ENCODE peak calls at places on chromosomes 7 and 10, in seven cellular contexts. One of them, this sample, is unnamed.
A peak's percentile ranks its signal among the peaks of the same experiment; 100 is the strongest.

GRCh38 chr10:5983813-5984212 is 6.5 kb upstream of the IL15RA start:
- DNase-seq in amniotic stem cell: no peak
- DNase-seq in midbrain: no peak
- DNase-seq in colonic mucosa: no peak
- DNase-seq in M059J: no peak
- DNase-seq in GM23248: no peak
- DNase-seq in breast epithelium: no peak
- DNase-seq in this sample: no peak

GRCh38 chr10:5888843-5889623 is 660 bp downstream of the ANKRD16 start:
- DNase-seq in amniotic stem cell: no peak
- DNase-seq in midbrain: no peak
- DNase-seq in colonic mucosa: peak; percentile 37
- DNase-seq in M059J: peak; percentile 13
- DNase-seq in GM23248: peak; percentile 66
- DNase-seq in breast epithelium: no peak
- DNase-seq in this sample: no peak

GRCh38 chr10:109732254-109732653 is 191.1 kb downstream of the XPNPEP1 start:
- DNase-seq in amniotic stem cell: no peak
- DNase-seq in midbrain: no peak
- DNase-seq in colonic mucosa: no peak
- DNase-seq in M059J: no peak
- DNase-seq in GM23248: no peak
- DNase-seq in breast epithelium: no peak
- DNase-seq in this sample: no peak

GRCh38 chr7:46696741-46697140 is 775.7 kb upstream of the IGFBP3 start:
- DNase-seq in amniotic stem cell: no peak
- DNase-seq in midbrain: no peak
- DNase-seq in colonic mucosa: no peak
- DNase-seq in M059J: no peak
- DNase-seq in GM23248: no peak
- DNase-seq in breast epithelium: no peak
- DNase-seq in this sample: peak; percentile 64

GRCh38 chr7:152925412-152926147 is 166.0 kb downstream of the ACTR3B start:
- DNase-seq in amniotic stem cell: no peak
- DNase-seq in midbrain: no peak
- DNase-seq in colonic mucosa: no peak
- DNase-seq in M059J: no peak
- DNase-seq in GM23248: no peak
- DNase-seq in breast epithelium: no peak
- DNase-seq in this sample: no peak

GRCh38 chr7:150803161-150803860 is 2.7 kb downstream of the TMEM176A start:
- DNase-seq in amniotic stem cell: no peak
- DNase-seq in midbrain: no peak
- DNase-seq in colonic mucosa: peak; percentile 58
- DNase-seq in M059J: no peak
- DNase-seq in GM23248: no peak
- DNase-seq in breast epithelium: no peak
- DNase-seq in this sample: no peak

GRCh38 chr7:28263622-28264266 is 83.1 kb upstream of the JAZF1 start:
- DNase-seq in amniotic stem cell: no peak
- DNase-seq in midbrain: no peak
- DNase-seq in colonic mucosa: peak; percentile 45
- DNase-seq in M059J: no peak
- DNase-seq in GM23248: no peak
- DNase-seq in breast epithelium: no peak
- DNase-seq in this sample: no peak

GRCh38 chr7:134454277-134454676 is 4.6 kb downstream of the AKR1B1 start:
- DNase-seq in amniotic stem cell: no peak
- DNase-seq in midbrain: peak; percentile 5
- DNase-seq in colonic mucosa: no peak
- DNase-seq in M059J: no peak
- DNase-seq in GM23248: no peak
- DNase-seq in breast epithelium: no peak
- DNase-seq in this sample: no peak

GRCh38 chr10:71131508-71132088 is 80.8 kb upstream of the UNC5B start:
- DNase-seq in amniotic stem cell: no peak
- DNase-seq in midbrain: no peak
- DNase-seq in colonic mucosa: no peak
- DNase-seq in M059J: no peak
- DNase-seq in GM23248: no peak
- DNase-seq in breast epithelium: no peak
- DNase-seq in this sample: no peak

GRCh38 chr7:5643280-5643679 is 138.2 kb downstream of the RNF216 start:
- DNase-seq in amniotic stem cell: no peak
- DNase-seq in midbrain: no peak
- DNase-seq in colonic mucosa: no peak
- DNase-seq in M059J: peak; percentile 68
- DNase-seq in GM23248: no peak
- DNase-seq in breast epithelium: no peak
- DNase-seq in this sample: no peak

GRCh38 chr7:134724606-134725005 is 54.8 kb upstream of the CALD1 start:
- DNase-seq in amniotic stem cell: no peak
- DNase-seq in midbrain: no peak
- DNase-seq in colonic mucosa: no peak
- DNase-seq in M059J: no peak
- DNase-seq in GM23248: peak; percentile 70
- DNase-seq in breast epithelium: no peak
- DNase-seq in this sample: peak; percentile 49

GRCh38 chr7:151687523-151688235 is 168.0 kb upstream of the RHEB start:
- DNase-seq in amniotic stem cell: peak; percentile 81
- DNase-seq in midbrain: no peak
- DNase-seq in colonic mucosa: no peak
- DNase-seq in M059J: peak; percentile 100
- DNase-seq in GM23248: peak; percentile 96
- DNase-seq in breast epithelium: peak; percentile 79
- DNase-seq in this sample: no peak

GRCh38 chr7:100022621-100023020 is 7.2 kb downstream of the ZKSCAN1 start:
- DNase-seq in amniotic stem cell: no peak
- DNase-seq in midbrain: no peak
- DNase-seq in colonic mucosa: peak; percentile 88
- DNase-seq in M059J: no peak
- DNase-seq in GM23248: no peak
- DNase-seq in breast epithelium: peak; percentile 89
- DNase-seq in this sample: no peak

GRCh38 chr7:128322040-128322643 is 21.6 kb downstream of the RBM28 start:
- DNase-seq in amniotic stem cell: peak; percentile 21
- DNase-seq in midbrain: peak; percentile 11
- DNase-seq in colonic mucosa: no peak
- DNase-seq in M059J: peak; percentile 64
- DNase-seq in GM23248: peak; percentile 78
- DNase-seq in breast epithelium: no peak
- DNase-seq in this sample: peak; percentile 91

GRCh38 chr10:132114953-132115520 is 49.3 kb downstream of the JAKMIP3 start:
- DNase-seq in amniotic stem cell: no peak
- DNase-seq in midbrain: no peak
- DNase-seq in colonic mucosa: no peak
- DNase-seq in M059J: no peak
- DNase-seq in GM23248: no peak
- DNase-seq in breast epithelium: peak; percentile 38
- DNase-seq in this sample: no peak

GRCh38 chr10:5608608-5609270 is 57.7 kb downstream of the ASB13 start:
- DNase-seq in amniotic stem cell: no peak
- DNase-seq in midbrain: no peak
- DNase-seq in colonic mucosa: no peak
- DNase-seq in M059J: no peak
- DNase-seq in GM23248: no peak
- DNase-seq in breast epithelium: no peak
- DNase-seq in this sample: peak; percentile 25

GRCh38 chr10:26855186-26855585 is 5.6 kb downstream of the ABI1 start:
- DNase-seq in amniotic stem cell: no peak
- DNase-seq in midbrain: no peak
- DNase-seq in colonic mucosa: no peak
- DNase-seq in M059J: peak; percentile 14
- DNase-seq in GM23248: peak; percentile 81
- DNase-seq in breast epithelium: no peak
- DNase-seq in this sample: no peak

GRCh38 chr7:95758187-95758586 is 14.2 kb upstream of the DYNC1I1 start:
- DNase-seq in amniotic stem cell: no peak
- DNase-seq in midbrain: no peak
- DNase-seq in colonic mucosa: no peak
- DNase-seq in M059J: no peak
- DNase-seq in GM23248: no peak
- DNase-seq in breast epithelium: no peak
- DNase-seq in this sample: no peak

GRCh38 chr7:98745722-98746318 is 124.0 kb downstream of the TMEM130 start:
- DNase-seq in amniotic stem cell: peak; percentile 37
- DNase-seq in midbrain: peak; percentile 16
- DNase-seq in colonic mucosa: peak; percentile 76
- DNase-seq in M059J: peak; percentile 61
- DNase-seq in GM23248: peak; percentile 72
- DNase-seq in breast epithelium: peak; percentile 72
- DNase-seq in this sample: peak; percentile 8

GRCh38 chr10:100357073-100357858 is 10.2 kb downstream of the SCD start:
- DNase-seq in amniotic stem cell: no peak
- DNase-seq in midbrain: no peak
- DNase-seq in colonic mucosa: no peak
- DNase-seq in M059J: no peak
- DNase-seq in GM23248: no peak
- DNase-seq in breast epithelium: no peak
- DNase-seq in this sample: peak; percentile 86